ENCODE peak calls at places on chromosomes 13 and 19, in ten cellular contexts. X is effector CD8-positive, alpha-beta T cell; T is aorta; A is choroid plexus epithelial cell; E is hypothalamus; W is T1000; P is stimulated activated CD4-positive, alpha-beta T cell treated with anti-CD3 and anti-CD28 coated beads, TNF-alpha, amount 100 ng/mL, for 1 hour; S is germinal center; O is sciatic nerve; I is DMS 273 treated with DMSO at 0.1 percent for 48 hours. D is an unnamed sample.

GRCh38 chr19:34317311-34317927 is 47.6 kb upstream of the GPI start:
- DNase-seq in E (no peak), O (no peak), W (no peak), X (no peak), S (no peak), P (no peak), T (no peak), I (no peak), A (peak), D (no peak)

GRCh38 chr19:5805465-5806132 is 732 bp downstream of the NRTN start:
- DNase-seq in I (peak), X (peak), T (no peak), W (no peak), E (no peak), A (peak), P (peak), O (no peak), S (peak), D (no peak)

GRCh38 chr19:3580156-3580955 is 4.9 kb upstream of the GIPC3 start:
- DNase-seq in T (no peak), A (peak), O (no peak), W (peak), E (no peak), P (no peak), X (no peak), I (no peak), S (no peak), D (no peak)

GRCh38 chr19:23312515-23312914 is 62.3 kb upstream of the ZNF724 start:
- DNase-seq in A (no peak), T (no peak), W (no peak), I (no peak), P (no peak), E (no peak), O (no peak), S (no peak), X (no peak), D (no peak)

GRCh38 chr19:13070425-13071140 is 32.1 kb downstream of the LYL1 start:
- DNase-seq in O (no peak), P (no peak), T (no peak), W (no peak), I (no peak), E (peak), A (no peak), S (no peak), X (no peak), D (no peak)

GRCh38 chr13:60226507-60226906 is 62.8 kb upstream of the DIAPH3 start:
- DNase-seq in E (no peak), S (no peak), P (no peak), I (no peak), A (peak), X (no peak), O (no peak), T (no peak), W (no peak), D (no peak)

GRCh38 chr19:49427855-49428546 is 2.8 kb downstream of the GFY start:
- DNase-seq in X (no peak), A (no peak), I (no peak), E (no peak), W (no peak), P (no peak), S (no peak), T (no peak), O (no peak), D (no peak)

GRCh38 chr13:97953376-97953970 is at the start of gene IPO5:
- DNase-seq in E (no peak), I (no peak), W (no peak), O (no peak), S (no peak), P (no peak), T (no peak), A (peak), X (no peak), D (no peak)

GRCh38 chr13:97911311-97912138 is 42.0 kb upstream of the IPO5 start:
- DNase-seq in X (no peak), E (no peak), P (no peak), I (no peak), W (no peak), S (peak), T (no peak), O (no peak), A (no peak), D (no peak)

GRCh38 chr19:47157455-47158321 is 27.1 kb downstream of the SAE1 start:
- DNase-seq in T (no peak), E (no peak), W (no peak), I (no peak), O (no peak), A (peak), P (no peak), X (no peak), S (peak), D (no peak)

GRCh38 chr13:32883501-32883900 is 132.7 kb upstream of the KL start:
- DNase-seq in X (no peak), E (no peak), O (no peak), I (peak), A (peak), W (no peak), T (no peak), P (no peak), S (no peak), D (no peak)